ENCODE peak calls at places on chromosome 4, in four cellular contexts. O is tibial artery, L is tibial nerve, P is upper lobe of right lung. W is an unnamed sample.

GRCh38 chr4:139481465-139481864 is 27.5 kb downstream of the RAB33B start:
- DNase-seq in P (no peak), O (no peak), L (no peak), W (no peak)

GRCh38 chr4:70688795-70689231 is 481 bp downstream of the UTP3 start:
- DNase-seq in O (no peak), P (no peak), L (no peak), W (no peak)

GRCh38 chr4:28082686-28083390 is 1222.2 kb downstream of the STIM2 start:
- DNase-seq in L (no peak), O (no peak), P (no peak), W (peak; percentile 59)

GRCh38 chr4:13455411-13455810 is 28.7 kb downstream of the RAB28 start:
- DNase-seq in P (no peak), O (no peak), L (no peak), W (no peak)

GRCh38 chr4:87122252-87122651 is 98.2 kb downstream of the KLHL8 start:
- DNase-seq in O (no peak), L (no peak), P (no peak), W (peak; percentile 52)

GRCh38 chr4:78764498-78764961 is 11.6 kb upstream of the BMP2K start:
- DNase-seq in P (no peak), O (no peak), L (no peak), W (peak; percentile 33)

GRCh38 chr4:98474408-98474844 is 184.0 kb downstream of the TSPAN5 start:
- DNase-seq in O (no peak), L (no peak), P (no peak), W (peak; percentile 73)

GRCh38 chr4:84855774-84856173 is 110.7 kb downstream of the WDFY3 start:
- DNase-seq in L (no peak), P (no peak), O (peak; percentile 66), W (no peak)

GRCh38 chr4:20431422-20432014 is 179.8 kb downstream of the SLIT2 start:
- DNase-seq in L (no peak), P (no peak), O (no peak), W (no peak)

GRCh38 chr4:112069110-112069509 is 76.1 kb upstream of the FAM241A start:
- DNase-seq in P (no peak), O (no peak), L (no peak), W (peak; percentile 37)

GRCh38 chr4:146633471-146633800 is 5.3 kb upstream of the POU4F2 start:
- DNase-seq in L (no peak), P (no peak), O (no peak), W (no peak)

GRCh38 chr4:72919464-72919863 is 150.1 kb downstream of the COX18 start:
- DNase-seq in P (no peak), O (no peak), L (no peak), W (no peak)

GRCh38 chr4:24975505-24975904 is 55.2 kb downstream of the LGI2 start:
- DNase-seq in L (no peak), P (no peak), O (no peak), W (no peak)

GRCh38 chr4:136457004-136457403 is 1075.3 kb downstream of the PCDH18 start:
- DNase-seq in O (no peak), L (no peak), P (no peak), W (no peak)

GRCh38 chr4:2256156-2256731 is 5.7 kb downstream of the MXD4 start:
- DNase-seq in L (peak; percentile 21), P (peak; percentile 66), O (peak; percentile 85), W (no peak)

GRCh38 chr4:115110191-115111166 is 2.9 kb downstream of the NDST4 start:
- DNase-seq in L (no peak), P (no peak), O (no peak), W (peak; percentile 38)

GRCh38 chr4:132619968-132620367 is 529.1 kb upstream of the PCDH10 start:
- DNase-seq in L (no peak), O (no peak), P (no peak), W (no peak)

GRCh38 chr4:79338148-79338547 is 12.3 kb upstream of the NAA11 start:
- DNase-seq in O (no peak), P (no peak), L (no peak), W (no peak)

GRCh38 chr4:137664416-137664815 is 132.1 kb upstream of the PCDH18 start:
- DNase-seq in L (no peak), P (no peak), O (no peak), W (no peak)

GRCh38 chr4:108775921-108776320 is 13.1 kb upstream of the ETNPPL start:
- DNase-seq in L (no peak), P (no peak), O (no peak), W (no peak)

GRCh38 chr4:80125252-80126177 is 52.5 kb upstream of the ANTXR2 start:
- DNase-seq in P (no peak), L (no peak), O (no peak), W (peak; percentile 48)

GRCh38 chr4:24980064-24980690 is 50.6 kb downstream of the LGI2 start:
- DNase-seq in P (no peak), L (no peak), O (peak; percentile 67), W (peak; percentile 46)

GRCh38 chr4:54226399-54227260 is 2.5 kb upstream of the PDGFRA start:
- DNase-seq in L (peak; percentile 66), O (peak; percentile 84), P (peak; percentile 74), W (no peak)

GRCh38 chr4:77861500-77861899 is 1.1 kb upstream of the MRPL1 start:
- DNase-seq in O (no peak), L (no peak), P (no peak), W (no peak)

GRCh38 chr4:165294907-165295306 is 32.6 kb upstream of the MSMO1 start:
- DNase-seq in L (no peak), O (no peak), P (no peak), W (no peak)

GRCh38 chr4:48904101-48904500 is 2.5 kb downstream of the OCIAD2 start:
- DNase-seq in P (no peak), L (no peak), O (no peak), W (no peak)

GRCh38 chr4:139844459-139845036 is 178.9 kb downstream of the MGST2 start:
- DNase-seq in O (no peak), L (no peak), P (no peak), W (no peak)

GRCh38 chr4:154714339-154715040 is 29.3 kb upstream of the LRAT start:
- DNase-seq in L (no peak), O (no peak), P (no peak), W (no peak)

GRCh38 chr4:141413366-141413765 is 192.7 kb downstream of the ZNF330 start:
- DNase-seq in O (no peak), P (no peak), L (no peak), W (no peak)

GRCh38 chr4:118270492-118270891 is 82.3 kb downstream of the PRSS12 start:
- DNase-seq in L (no peak), O (no peak), P (no peak), W (no peak)

GRCh38 chr4:113575391-113575790 is 186.1 kb downstream of the CAMK2D start:
- DNase-seq in L (no peak), P (no peak), O (no peak), W (no peak)

GRCh38 chr4:88136249-88136648 is 22.2 kb downstream of the ABCG2 start:
- DNase-seq in P (no peak), L (no peak), O (no peak), W (no peak)

GRCh38 chr4:102566426-102566825 is 65.3 kb downstream of the NFKB1 start:
- DNase-seq in L (no peak), O (no peak), P (no peak), W (no peak)

GRCh38 chr4:102564399-102564921 is 63.3 kb downstream of the NFKB1 start:
- DNase-seq in P (no peak), O (no peak), L (no peak), W (peak; percentile 77)

GRCh38 chr4:102574317-102574716 is 73.2 kb downstream of the NFKB1 start:
- DNase-seq in O (no peak), P (no peak), L (no peak), W (no peak)

GRCh38 chr4:102572452-102572851 is 71.3 kb downstream of the NFKB1 start:
- DNase-seq in L (no peak), O (no peak), P (no peak), W (no peak)

GRCh38 chr4:102569200-102569599 is 68.0 kb downstream of the NFKB1 start:
- DNase-seq in P (no peak), O (no peak), L (no peak), W (peak; percentile 73)
- H3K4me1 ChIP-seq in P (peaks cover 1% of the 10 kb centered on the region), O (peaks cover 19% of the 10 kb centered on the region), L (no peaks in the 10 kb centered on the region), W (peaks cover 21% of the 10 kb centered on the region)

GRCh38 chr4:76585270-76585669 is 150.2 kb downstream of the SHROOM3 start:
- DNase-seq in P (no peak), L (no peak), O (no peak), W (no peak)

GRCh38 chr4:76588268-76588667 is 153.2 kb downstream of the SHROOM3 start:
- DNase-seq in L (no peak), O (no peak), P (no peak), W (no peak)

GRCh38 chr4:76584235-76585152 is 149.5 kb downstream of the SHROOM3 start:
- DNase-seq in L (no peak), O (no peak), P (no peak), W (no peak)

GRCh38 chr4:76582817-76583087 is 147.7 kb downstream of the SHROOM3 start:
- DNase-seq in O (no peak), P (no peak), L (no peak), W (no peak)

GRCh38 chr4:76585897-76586360 is 150.9 kb downstream of the SHROOM3 start:
- DNase-seq in P (peak; percentile 94), L (no peak), O (peak; percentile 94), W (peak; percentile 42)
- TF ChIP-seq CTCF in P (peak; percentile 12), L (no peak), O (no peak), W (peak; percentile 47)

DNA sequence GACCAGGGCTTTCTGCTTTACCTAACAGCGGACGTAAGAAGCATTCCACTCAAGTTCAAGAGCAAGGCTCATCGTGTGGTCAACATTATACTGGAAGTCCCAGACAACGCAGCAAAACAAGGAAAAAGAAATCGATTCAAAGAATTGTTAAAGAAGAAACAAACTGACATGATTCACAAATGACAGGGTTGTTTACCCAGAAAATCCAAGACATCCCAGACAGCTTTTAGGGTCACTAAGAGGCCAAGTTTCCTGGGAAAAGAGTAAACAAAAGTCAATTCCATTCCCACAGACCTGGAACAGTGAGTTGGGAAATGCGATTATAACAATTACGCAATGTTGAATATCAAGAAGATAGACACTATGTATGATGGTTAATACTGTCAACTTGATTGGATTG is 21.5 kb upstream of the HTRA3 start:
- DNase-seq in P (no peak), L (no peak), O (no peak), W (no peak)
- H3K4me1 ChIP-seq in P (peaks cover 19% of the 10 kb centered on the region), L (no peaks in the 10 kb centered on the region), O (no peaks in the 10 kb centered on the region), W (no peaks in the 10 kb centered on the region)

GRCh38 chr4:104424368-104424921 is 70.2 kb downstream of the CXXC4 start:
- DNase-seq in L (no peak), O (no peak), P (no peak), W (no peak)
- TF ChIP-seq CTCF in L (no peak), O (no peak), P (no peak), W (no peak)

DNA sequence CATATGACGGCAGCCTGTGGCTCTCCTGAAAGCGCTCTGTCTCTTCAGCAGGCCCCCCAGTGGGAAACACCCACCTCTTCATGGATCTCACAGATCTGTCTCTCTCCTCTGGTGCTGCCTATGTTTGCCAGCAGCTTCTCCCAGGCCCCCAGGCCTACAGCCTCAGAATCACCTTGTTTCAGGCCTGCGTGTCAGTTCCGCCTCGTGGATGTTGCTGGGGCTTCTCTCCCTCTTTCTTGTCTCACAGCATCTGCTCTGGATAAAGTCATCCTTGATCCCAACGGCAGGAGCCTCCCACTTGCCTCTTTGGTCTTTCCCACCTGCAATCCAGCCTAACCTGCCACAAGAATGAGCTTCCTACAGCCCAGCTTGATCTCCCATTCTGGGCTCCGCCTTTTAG is 34.6 kb downstream of the RHOH start:
- DNase-seq in L (no peak), P (no peak), O (no peak), W (no peak)
- H3K4me1 ChIP-seq in L (no peaks in the 10 kb centered on the region), P (no peaks in the 10 kb centered on the region), O (no peaks in the 10 kb centered on the region), W (no peaks in the 10 kb centered on the region)

W was measured in foreskin keratinocyte.